ENCODE peak calls at places on chromosomes 3 and 15, in nine cellular contexts. One of them, this sample, is unnamed.
A peak's percentile ranks its signal among the peaks of the same experiment; 100 is the strongest.

GRCh38 chr3:111715911-111716523 is 120.9 kb upstream of the ZBED2 start:
- DNase-seq in mucosa of descending colon: peak; percentile 58
- DNase-seq in upper lobe of right lung: no peak
- DNase-seq in stomach: peak; percentile 77
- DNase-seq in CD8-positive, alpha-beta T cell: peak; percentile 22
- DNase-seq in heart left ventricle: peak; percentile 58
- DNase-seq in left ventricle myocardium inferior: peak; percentile 38
- DNase-seq in PC-3: peak; percentile 87
- DNase-seq in mesendoderm: peak; percentile 42
- DNase-seq in this sample: peak; percentile 85

GRCh38 chr15:63918317-63918672 is 84.5 kb upstream of the HERC1 start:
- DNase-seq in mucosa of descending colon: peak; percentile 48
- DNase-seq in upper lobe of right lung: no peak
- DNase-seq in stomach: no peak
- DNase-seq in CD8-positive, alpha-beta T cell: no peak
- DNase-seq in heart left ventricle: no peak
- DNase-seq in left ventricle myocardium inferior: no peak
- DNase-seq in PC-3: peak; percentile 27
- DNase-seq in mesendoderm: no peak
- DNase-seq in this sample: no peak

GRCh38 chr15:98923159-98923558 is 84.4 kb downstream of the PGPEP1L start:
- DNase-seq in mucosa of descending colon: no peak
- DNase-seq in upper lobe of right lung: no peak
- DNase-seq in stomach: peak; percentile 43
- DNase-seq in CD8-positive, alpha-beta T cell: no peak
- DNase-seq in heart left ventricle: no peak
- DNase-seq in left ventricle myocardium inferior: no peak
- DNase-seq in PC-3: no peak
- DNase-seq in mesendoderm: no peak
- DNase-seq in this sample: no peak

GRCh38 chr15:73628102-73628501 is 5.1 kb downstream of the NPTN start:
- DNase-seq in mucosa of descending colon: no peak
- DNase-seq in upper lobe of right lung: no peak
- DNase-seq in stomach: no peak
- DNase-seq in CD8-positive, alpha-beta T cell: no peak
- DNase-seq in heart left ventricle: no peak
- DNase-seq in left ventricle myocardium inferior: no peak
- DNase-seq in PC-3: no peak
- DNase-seq in mesendoderm: no peak
- DNase-seq in this sample: no peak

GRCh38 chr3:66413151-66413751 is 87.6 kb downstream of the LRIG1 start:
- DNase-seq in mucosa of descending colon: no peak
- DNase-seq in upper lobe of right lung: no peak
- DNase-seq in stomach: peak; percentile 17
- DNase-seq in CD8-positive, alpha-beta T cell: no peak
- DNase-seq in heart left ventricle: no peak
- DNase-seq in left ventricle myocardium inferior: no peak
- DNase-seq in PC-3: peak; percentile 4
- DNase-seq in mesendoderm: no peak
- DNase-seq in this sample: no peak

GRCh38 chr3:72303926-72304325 is 519.0 kb upstream of the PROK2 start:
- DNase-seq in mucosa of descending colon: no peak
- DNase-seq in upper lobe of right lung: no peak
- DNase-seq in stomach: no peak
- DNase-seq in CD8-positive, alpha-beta T cell: no peak
- DNase-seq in heart left ventricle: no peak
- DNase-seq in left ventricle myocardium inferior: no peak
- DNase-seq in PC-3: no peak
- DNase-seq in mesendoderm: peak; percentile 92
- DNase-seq in this sample: peak; percentile 87

GRCh38 chr15:85382942-85383341 is 2.5 kb downstream of the AKAP13 start:
- DNase-seq in mucosa of descending colon: no peak
- DNase-seq in upper lobe of right lung: no peak
- DNase-seq in stomach: no peak
- DNase-seq in CD8-positive, alpha-beta T cell: no peak
- DNase-seq in heart left ventricle: no peak
- DNase-seq in left ventricle myocardium inferior: no peak
- DNase-seq in PC-3: no peak
- DNase-seq in mesendoderm: no peak
- DNase-seq in this sample: no peak

GRCh38 chr3:107599755-107600122 is 77.0 kb downstream of the BBX start:
- DNase-seq in mucosa of descending colon: no peak
- DNase-seq in upper lobe of right lung: no peak
- DNase-seq in stomach: no peak
- DNase-seq in CD8-positive, alpha-beta T cell: no peak
- DNase-seq in heart left ventricle: no peak
- DNase-seq in left ventricle myocardium inferior: no peak
- DNase-seq in PC-3: no peak
- DNase-seq in mesendoderm: no peak
- DNase-seq in this sample: no peak

GRCh38 chr3:85783331-85783730 is 824.5 kb downstream of the CADM2 start:
- DNase-seq in mucosa of descending colon: no peak
- DNase-seq in upper lobe of right lung: no peak
- DNase-seq in stomach: no peak
- DNase-seq in CD8-positive, alpha-beta T cell: no peak
- DNase-seq in heart left ventricle: peak; percentile 23
- DNase-seq in left ventricle myocardium inferior: no peak
- DNase-seq in PC-3: no peak
- DNase-seq in mesendoderm: no peak
- DNase-seq in this sample: peak; percentile 27

GRCh38 chr3:45890405-45890804 is 4.1 kb downstream of the CCR9 start:
- DNase-seq in mucosa of descending colon: peak; percentile 55
- DNase-seq in upper lobe of right lung: no peak
- DNase-seq in stomach: no peak
- DNase-seq in CD8-positive, alpha-beta T cell: peak; percentile 23
- DNase-seq in heart left ventricle: no peak
- DNase-seq in left ventricle myocardium inferior: no peak
- DNase-seq in PC-3: peak; percentile 44
- DNase-seq in mesendoderm: no peak
- DNase-seq in this sample: no peak

GRCh38 chr15:67019069-67019468 is 46.3 kb upstream of the SMAD3 start:
- DNase-seq in mucosa of descending colon: no peak
- DNase-seq in upper lobe of right lung: no peak
- DNase-seq in stomach: no peak
- DNase-seq in CD8-positive, alpha-beta T cell: no peak
- DNase-seq in heart left ventricle: no peak
- DNase-seq in left ventricle myocardium inferior: no peak
- DNase-seq in PC-3: no peak
- DNase-seq in mesendoderm: no peak
- DNase-seq in this sample: no peak

GRCh38 chr15:81744364-81744763 is 301.5 kb downstream of the MEX3B start:
- DNase-seq in mucosa of descending colon: no peak
- DNase-seq in upper lobe of right lung: no peak
- DNase-seq in stomach: no peak
- DNase-seq in CD8-positive, alpha-beta T cell: no peak
- DNase-seq in heart left ventricle: no peak
- DNase-seq in left ventricle myocardium inferior: no peak
- DNase-seq in PC-3: no peak
- DNase-seq in mesendoderm: peak; percentile 23
- DNase-seq in this sample: no peak

GRCh38 chr3:11131371-11131770 is 22.9 kb upstream of the HRH1 start:
- DNase-seq in mucosa of descending colon: no peak
- DNase-seq in upper lobe of right lung: no peak
- DNase-seq in stomach: no peak
- DNase-seq in CD8-positive, alpha-beta T cell: no peak
- DNase-seq in heart left ventricle: no peak
- DNase-seq in left ventricle myocardium inferior: no peak
- DNase-seq in PC-3: no peak
- DNase-seq in mesendoderm: no peak
- DNase-seq in this sample: no peak

DNA sequence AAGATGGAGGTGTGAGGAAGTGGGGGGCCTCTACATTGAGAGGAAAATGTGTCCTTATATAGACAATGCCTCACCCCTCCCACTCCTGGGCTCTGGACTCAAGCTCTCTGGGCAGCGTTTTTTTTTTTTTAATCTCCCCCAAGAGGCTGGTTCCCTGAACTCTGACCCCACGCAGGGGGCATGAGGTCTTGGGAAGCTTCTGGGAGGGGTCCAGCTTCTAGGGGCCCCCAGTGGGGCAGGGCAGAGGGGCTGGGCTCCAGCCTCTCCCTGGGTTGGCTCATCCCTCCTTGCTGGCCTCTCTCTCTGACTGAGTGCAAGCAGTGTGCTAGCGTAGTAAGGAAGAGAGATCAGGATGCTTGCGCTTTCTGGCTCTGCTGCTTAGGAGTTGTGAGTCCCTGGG is 101.4 kb upstream of the HACD2 start:
- DNase-seq in mucosa of descending colon: no peak
- DNase-seq in upper lobe of right lung: no peak
- DNase-seq in stomach: no peak
- DNase-seq in CD8-positive, alpha-beta T cell: no peak
- DNase-seq in heart left ventricle: no peak
- DNase-seq in left ventricle myocardium inferior: no peak
- DNase-seq in PC-3: no peak
- DNase-seq in mesendoderm: no peak
- DNase-seq in this sample: no peak
- H3K4me1 ChIP-seq in mucosa of descending colon: peaks cover 3% of the 10 kb centered on the region
- H3K4me1 ChIP-seq in upper lobe of right lung: peaks cover 29% of the 10 kb centered on the region
- H3K4me1 ChIP-seq in stomach: peaks cover 70% of the 10 kb centered on the region
- H3K4me1 ChIP-seq in CD8-positive, alpha-beta T cell: no peaks in the 10 kb centered on the region
- H3K4me1 ChIP-seq in heart left ventricle: peaks cover 27% of the 10 kb centered on the region
- H3K4me1 ChIP-seq in left ventricle myocardium inferior: peaks cover 19% of the 10 kb centered on the region
- H3K4me1 ChIP-seq in PC-3: peaks cover 14% of the 10 kb centered on the region
- H3K4me1 ChIP-seq in mesendoderm: peaks cover 3% of the 10 kb centered on the region
- H3K4me1 ChIP-seq in this sample: no peaks in the 10 kb centered on the region

DNA sequence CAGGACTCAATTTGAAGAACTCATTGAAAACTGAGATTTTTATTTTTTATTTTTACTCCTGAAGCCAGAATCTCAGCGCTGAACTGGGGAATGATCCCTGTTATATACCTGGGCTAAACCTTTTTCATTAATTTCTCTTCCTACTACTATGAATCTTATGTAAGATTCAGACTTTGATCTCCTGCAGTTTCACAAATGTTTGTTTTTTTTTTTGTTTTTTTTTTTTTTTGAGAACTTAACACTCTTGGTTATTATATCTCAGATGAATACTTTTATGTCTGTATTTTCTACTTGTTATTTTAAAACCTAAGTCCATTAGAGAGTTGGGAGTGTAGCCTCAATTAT is 219.6 kb downstream of the SV2B start:
- DNase-seq in mucosa of descending colon: no peak
- DNase-seq in upper lobe of right lung: no peak
- DNase-seq in stomach: no peak
- DNase-seq in CD8-positive, alpha-beta T cell: no peak
- DNase-seq in heart left ventricle: no peak
- DNase-seq in left ventricle myocardium inferior: no peak
- DNase-seq in PC-3: no peak
- DNase-seq in mesendoderm: no peak
- DNase-seq in this sample: no peak
- H3K4me1 ChIP-seq in mucosa of descending colon: no peaks in the 10 kb centered on the region
- H3K4me1 ChIP-seq in upper lobe of right lung: no peaks in the 10 kb centered on the region
- H3K4me1 ChIP-seq in stomach: no peaks in the 10 kb centered on the region
- H3K4me1 ChIP-seq in CD8-positive, alpha-beta T cell: peaks cover 29% of the 10 kb centered on the region
- H3K4me1 ChIP-seq in heart left ventricle: no peaks in the 10 kb centered on the region
- H3K4me1 ChIP-seq in left ventricle myocardium inferior: no peaks in the 10 kb centered on the region
- H3K4me1 ChIP-seq in PC-3: no peaks in the 10 kb centered on the region
- H3K4me1 ChIP-seq in mesendoderm: no peaks in the 10 kb centered on the region
- H3K4me1 ChIP-seq in this sample: no peaks in the 10 kb centered on the region

GRCh38 chr3:15783361-15783969 is 14.3 kb downstream of the ANKRD28 start:
- DNase-seq in mucosa of descending colon: no peak
- DNase-seq in upper lobe of right lung: no peak
- DNase-seq in stomach: no peak
- DNase-seq in CD8-positive, alpha-beta T cell: no peak
- DNase-seq in heart left ventricle: no peak
- DNase-seq in left ventricle myocardium inferior: no peak
- DNase-seq in PC-3: peak; percentile 19
- DNase-seq in mesendoderm: no peak
- DNase-seq in this sample: no peak

GRCh38 chr3:15781637-15782402 is 16.0 kb downstream of the ANKRD28 start:
- DNase-seq in mucosa of descending colon: no peak
- DNase-seq in upper lobe of right lung: no peak
- DNase-seq in stomach: no peak
- DNase-seq in CD8-positive, alpha-beta T cell: no peak
- DNase-seq in heart left ventricle: no peak
- DNase-seq in left ventricle myocardium inferior: no peak
- DNase-seq in PC-3: no peak
- DNase-seq in mesendoderm: no peak
- DNase-seq in this sample: no peak

GRCh38 chr3:15779111-15779510 is 18.7 kb downstream of the ANKRD28 start:
- DNase-seq in mucosa of descending colon: no peak
- DNase-seq in upper lobe of right lung: no peak
- DNase-seq in stomach: no peak
- DNase-seq in CD8-positive, alpha-beta T cell: no peak
- DNase-seq in heart left ventricle: no peak
- DNase-seq in left ventricle myocardium inferior: no peak
- DNase-seq in PC-3: no peak
- DNase-seq in mesendoderm: no peak
- DNase-seq in this sample: no peak

GRCh38 chr3:15782429-15782828 is 15.3 kb downstream of the ANKRD28 start:
- DNase-seq in mucosa of descending colon: no peak
- DNase-seq in upper lobe of right lung: no peak
- DNase-seq in stomach: no peak
- DNase-seq in CD8-positive, alpha-beta T cell: no peak
- DNase-seq in heart left ventricle: no peak
- DNase-seq in left ventricle myocardium inferior: no peak
- DNase-seq in PC-3: no peak
- DNase-seq in mesendoderm: no peak
- DNase-seq in this sample: no peak

DNA sequence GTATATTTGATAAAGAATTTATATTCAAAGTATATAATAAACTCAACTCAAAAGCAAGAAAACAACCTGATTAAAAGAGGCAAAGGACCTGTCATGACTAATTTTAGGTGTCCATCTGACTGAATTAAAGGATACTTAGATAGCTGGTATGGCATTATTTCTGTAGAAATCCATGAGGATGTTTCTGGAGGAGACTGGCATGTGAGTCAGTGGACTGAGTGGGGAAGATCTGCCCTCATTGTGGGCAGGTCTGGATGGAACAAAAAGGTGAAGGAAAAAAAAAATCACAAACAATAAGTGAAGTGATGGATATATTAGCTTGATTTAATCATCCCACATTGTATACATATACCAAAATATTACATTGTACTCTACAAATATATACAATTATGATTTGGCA is 16.6 kb downstream of the ANKRD28 start:
- DNase-seq in mucosa of descending colon: no peak
- DNase-seq in upper lobe of right lung: no peak
- DNase-seq in stomach: no peak
- DNase-seq in CD8-positive, alpha-beta T cell: no peak
- DNase-seq in heart left ventricle: no peak
- DNase-seq in left ventricle myocardium inferior: no peak
- DNase-seq in PC-3: no peak
- DNase-seq in mesendoderm: no peak
- DNase-seq in this sample: no peak
- H3K4me1 ChIP-seq in mucosa of descending colon: no peaks in the 10 kb centered on the region
- H3K4me1 ChIP-seq in upper lobe of right lung: no peaks in the 10 kb centered on the region
- H3K4me1 ChIP-seq in stomach: peaks cover 38% of the 10 kb centered on the region
- H3K4me1 ChIP-seq in CD8-positive, alpha-beta T cell: no peaks in the 10 kb centered on the region
- H3K4me1 ChIP-seq in heart left ventricle: peaks cover 12% of the 10 kb centered on the region
- H3K4me1 ChIP-seq in left ventricle myocardium inferior: peaks cover 20% of the 10 kb centered on the region
- H3K4me1 ChIP-seq in PC-3: peaks cover 8% of the 10 kb centered on the region
- H3K4me1 ChIP-seq in mesendoderm: peaks cover 3% of the 10 kb centered on the region
- H3K4me1 ChIP-seq in this sample: no peaks in the 10 kb centered on the region

DNA sequence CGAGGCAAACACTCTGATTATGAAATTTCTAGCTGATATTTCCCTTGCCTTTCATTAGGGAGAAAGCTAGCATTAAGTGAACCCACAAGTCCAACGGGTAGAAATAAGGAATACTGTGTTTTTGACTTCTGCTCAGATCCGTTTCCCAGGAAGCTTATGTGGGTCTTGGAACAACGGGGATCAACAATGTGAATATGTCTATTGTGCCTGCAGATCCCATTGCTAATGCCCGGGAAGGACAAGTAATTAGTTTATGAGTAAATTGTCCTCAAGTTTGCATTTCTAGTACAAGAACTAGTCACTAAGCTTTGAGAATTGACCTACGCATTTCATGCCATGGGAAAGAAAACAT is 236.4 kb downstream of the UACA start:
- DNase-seq in mucosa of descending colon: no peak
- DNase-seq in upper lobe of right lung: no peak
- DNase-seq in stomach: no peak
- DNase-seq in CD8-positive, alpha-beta T cell: peak; percentile 7
- DNase-seq in heart left ventricle: no peak
- DNase-seq in left ventricle myocardium inferior: no peak
- DNase-seq in PC-3: no peak
- DNase-seq in mesendoderm: no peak
- DNase-seq in this sample: no peak
- H3K4me1 ChIP-seq in mucosa of descending colon: peaks cover 9% of the 10 kb centered on the region
- H3K4me1 ChIP-seq in upper lobe of right lung: peaks cover 11% of the 10 kb centered on the region
- H3K4me1 ChIP-seq in stomach: peaks cover 26% of the 10 kb centered on the region
- H3K4me1 ChIP-seq in CD8-positive, alpha-beta T cell: peaks cover 50% of the 10 kb centered on the region
- H3K4me1 ChIP-seq in heart left ventricle: peaks cover 3% of the 10 kb centered on the region
- H3K4me1 ChIP-seq in left ventricle myocardium inferior: no peaks in the 10 kb centered on the region
- H3K4me1 ChIP-seq in PC-3: peaks cover 35% of the 10 kb centered on the region
- H3K4me1 ChIP-seq in mesendoderm: no peaks in the 10 kb centered on the region
- H3K4me1 ChIP-seq in this sample: peaks cover 24% of the 10 kb centered on the region